ENCODE peak calls at places on chromosomes 11 and 22, in ten cellular contexts. One of them, this sample, is unnamed.
A peak's percentile ranks its signal among the peaks of the same experiment; 100 is the strongest.

GRCh38 chr11:47378836-47379170 is 456 bp upstream of the SPI1 start:
- DNase-seq in H1: no peak
- DNase-seq in naive thymus-derived CD4-positive, alpha-beta T cell: no peak
- DNase-seq in stimulated activated naive CD4-positive, alpha-beta T cell: no peak
- DNase-seq in RKO: no peak
- DNase-seq in activated CD4-positive, alpha-beta T cell treated with anti-CD3 and anti-CD28 coated beads, Interleukin-2, amount 50 U/mL, for 24 hours: no peak
- DNase-seq in pulmonary artery endothelial cell: no peak
- DNase-seq in dermis blood vessel endothelial cell: no peak
- DNase-seq in anterior cingulate cortex: no peak
- DNase-seq in NCI-H1417: no peak
- DNase-seq in this sample: no peak

GRCh38 chr11:15707971-15708370 is 593.2 kb downstream of the INSC start:
- DNase-seq in H1: no peak
- DNase-seq in naive thymus-derived CD4-positive, alpha-beta T cell: no peak
- DNase-seq in stimulated activated naive CD4-positive, alpha-beta T cell: no peak
- DNase-seq in RKO: no peak
- DNase-seq in activated CD4-positive, alpha-beta T cell treated with anti-CD3 and anti-CD28 coated beads, Interleukin-2, amount 50 U/mL, for 24 hours: no peak
- DNase-seq in pulmonary artery endothelial cell: no peak
- DNase-seq in dermis blood vessel endothelial cell: no peak
- DNase-seq in anterior cingulate cortex: peak; percentile 8
- DNase-seq in NCI-H1417: peak; percentile 61
- DNase-seq in this sample: no peak

GRCh38 chr11:3046641-3047040 is 10.6 kb downstream of the CARS1 start:
- DNase-seq in H1: no peak
- DNase-seq in naive thymus-derived CD4-positive, alpha-beta T cell: no peak
- DNase-seq in stimulated activated naive CD4-positive, alpha-beta T cell: no peak
- DNase-seq in RKO: no peak
- DNase-seq in activated CD4-positive, alpha-beta T cell treated with anti-CD3 and anti-CD28 coated beads, Interleukin-2, amount 50 U/mL, for 24 hours: no peak
- DNase-seq in pulmonary artery endothelial cell: no peak
- DNase-seq in dermis blood vessel endothelial cell: no peak
- DNase-seq in anterior cingulate cortex: no peak
- DNase-seq in NCI-H1417: no peak
- DNase-seq in this sample: no peak

GRCh38 chr22:20972014-20972797 is 5.2 kb downstream of the AIFM3 start:
- DNase-seq in H1: no peak
- DNase-seq in naive thymus-derived CD4-positive, alpha-beta T cell: no peak
- DNase-seq in stimulated activated naive CD4-positive, alpha-beta T cell: no peak
- DNase-seq in RKO: no peak
- DNase-seq in activated CD4-positive, alpha-beta T cell treated with anti-CD3 and anti-CD28 coated beads, Interleukin-2, amount 50 U/mL, for 24 hours: no peak
- DNase-seq in pulmonary artery endothelial cell: no peak
- DNase-seq in dermis blood vessel endothelial cell: peak; percentile 48
- DNase-seq in anterior cingulate cortex: no peak
- DNase-seq in NCI-H1417: no peak
- DNase-seq in this sample: peak; percentile 41

GRCh38 chr22:30121988-30122387 is 41.7 kb downstream of the HORMAD2 start:
- DNase-seq in H1: no peak
- DNase-seq in naive thymus-derived CD4-positive, alpha-beta T cell: no peak
- DNase-seq in stimulated activated naive CD4-positive, alpha-beta T cell: no peak
- DNase-seq in RKO: no peak
- DNase-seq in activated CD4-positive, alpha-beta T cell treated with anti-CD3 and anti-CD28 coated beads, Interleukin-2, amount 50 U/mL, for 24 hours: no peak
- DNase-seq in pulmonary artery endothelial cell: no peak
- DNase-seq in dermis blood vessel endothelial cell: no peak
- DNase-seq in anterior cingulate cortex: no peak
- DNase-seq in NCI-H1417: no peak
- DNase-seq in this sample: no peak

GRCh38 chr11:44774131-44774530 is 47.4 kb downstream of the TSPAN18 start:
- DNase-seq in H1: peak; percentile 51
- DNase-seq in naive thymus-derived CD4-positive, alpha-beta T cell: no peak
- DNase-seq in stimulated activated naive CD4-positive, alpha-beta T cell: no peak
- DNase-seq in RKO: no peak
- DNase-seq in activated CD4-positive, alpha-beta T cell treated with anti-CD3 and anti-CD28 coated beads, Interleukin-2, amount 50 U/mL, for 24 hours: no peak
- DNase-seq in pulmonary artery endothelial cell: no peak
- DNase-seq in dermis blood vessel endothelial cell: peak; percentile 45
- DNase-seq in anterior cingulate cortex: no peak
- DNase-seq in NCI-H1417: no peak
- DNase-seq in this sample: no peak

GRCh38 chr11:69122642-69123431 is 32.9 kb upstream of the SMIM38 start:
- DNase-seq in H1: peak; percentile 83
- DNase-seq in naive thymus-derived CD4-positive, alpha-beta T cell: peak; percentile 61
- DNase-seq in stimulated activated naive CD4-positive, alpha-beta T cell: peak; percentile 49
- DNase-seq in RKO: peak; percentile 43
- DNase-seq in activated CD4-positive, alpha-beta T cell treated with anti-CD3 and anti-CD28 coated beads, Interleukin-2, amount 50 U/mL, for 24 hours: peak; percentile 75
- DNase-seq in pulmonary artery endothelial cell: peak; percentile 49
- DNase-seq in dermis blood vessel endothelial cell: peak; percentile 83
- DNase-seq in anterior cingulate cortex: no peak
- DNase-seq in NCI-H1417: peak; percentile 12
- DNase-seq in this sample: no peak

GRCh38 chr11:119093951-119094815 is 7.5 kb downstream of the DPAGT1 start:
- DNase-seq in H1: peak; percentile 60
- DNase-seq in naive thymus-derived CD4-positive, alpha-beta T cell: no peak
- DNase-seq in stimulated activated naive CD4-positive, alpha-beta T cell: no peak
- DNase-seq in RKO: peak; percentile 52
- DNase-seq in activated CD4-positive, alpha-beta T cell treated with anti-CD3 and anti-CD28 coated beads, Interleukin-2, amount 50 U/mL, for 24 hours: peak; percentile 18
- DNase-seq in pulmonary artery endothelial cell: no peak
- DNase-seq in dermis blood vessel endothelial cell: peak; percentile 64
- DNase-seq in anterior cingulate cortex: no peak
- DNase-seq in NCI-H1417: peak; percentile 64
- DNase-seq in this sample: peak; percentile 36

GRCh38 chr11:11246166-11246565 is 106.9 kb downstream of the CSNK2A3 start:
- DNase-seq in H1: no peak
- DNase-seq in naive thymus-derived CD4-positive, alpha-beta T cell: no peak
- DNase-seq in stimulated activated naive CD4-positive, alpha-beta T cell: no peak
- DNase-seq in RKO: no peak
- DNase-seq in activated CD4-positive, alpha-beta T cell treated with anti-CD3 and anti-CD28 coated beads, Interleukin-2, amount 50 U/mL, for 24 hours: no peak
- DNase-seq in pulmonary artery endothelial cell: no peak
- DNase-seq in dermis blood vessel endothelial cell: no peak
- DNase-seq in anterior cingulate cortex: no peak
- DNase-seq in NCI-H1417: no peak
- DNase-seq in this sample: no peak

GRCh38 chr22:20080776-20081654 is 974 bp downstream of the DGCR8 start:
- DNase-seq in H1: no peak
- DNase-seq in naive thymus-derived CD4-positive, alpha-beta T cell: no peak
- DNase-seq in stimulated activated naive CD4-positive, alpha-beta T cell: no peak
- DNase-seq in RKO: peak; percentile 83
- DNase-seq in activated CD4-positive, alpha-beta T cell treated with anti-CD3 and anti-CD28 coated beads, Interleukin-2, amount 50 U/mL, for 24 hours: no peak
- DNase-seq in pulmonary artery endothelial cell: peak; percentile 19
- DNase-seq in dermis blood vessel endothelial cell: peak; percentile 75
- DNase-seq in anterior cingulate cortex: no peak
- DNase-seq in NCI-H1417: peak; percentile 35
- DNase-seq in this sample: no peak

GRCh38 chr11:15195454-15196200 is 80.9 kb downstream of the INSC start:
- DNase-seq in H1: peak; percentile 22
- DNase-seq in naive thymus-derived CD4-positive, alpha-beta T cell: no peak
- DNase-seq in stimulated activated naive CD4-positive, alpha-beta T cell: no peak
- DNase-seq in RKO: no peak
- DNase-seq in activated CD4-positive, alpha-beta T cell treated with anti-CD3 and anti-CD28 coated beads, Interleukin-2, amount 50 U/mL, for 24 hours: no peak
- DNase-seq in pulmonary artery endothelial cell: no peak
- DNase-seq in dermis blood vessel endothelial cell: no peak
- DNase-seq in anterior cingulate cortex: no peak
- DNase-seq in NCI-H1417: no peak
- DNase-seq in this sample: no peak

GRCh38 chr11:123100378-123101085 is 38.6 kb upstream of the HSPA8 start:
- DNase-seq in H1: no peak
- DNase-seq in naive thymus-derived CD4-positive, alpha-beta T cell: no peak
- DNase-seq in stimulated activated naive CD4-positive, alpha-beta T cell: no peak
- DNase-seq in RKO: no peak
- DNase-seq in activated CD4-positive, alpha-beta T cell treated with anti-CD3 and anti-CD28 coated beads, Interleukin-2, amount 50 U/mL, for 24 hours: no peak
- DNase-seq in pulmonary artery endothelial cell: no peak
- DNase-seq in dermis blood vessel endothelial cell: no peak
- DNase-seq in anterior cingulate cortex: peak; percentile 27
- DNase-seq in NCI-H1417: no peak
- DNase-seq in this sample: no peak

GRCh38 chr11:17652556-17652955 is 66.8 kb upstream of the MYOD1 start:
- DNase-seq in H1: no peak
- DNase-seq in naive thymus-derived CD4-positive, alpha-beta T cell: no peak
- DNase-seq in stimulated activated naive CD4-positive, alpha-beta T cell: no peak
- DNase-seq in RKO: no peak
- DNase-seq in activated CD4-positive, alpha-beta T cell treated with anti-CD3 and anti-CD28 coated beads, Interleukin-2, amount 50 U/mL, for 24 hours: no peak
- DNase-seq in pulmonary artery endothelial cell: no peak
- DNase-seq in dermis blood vessel endothelial cell: no peak
- DNase-seq in anterior cingulate cortex: no peak
- DNase-seq in NCI-H1417: no peak
- DNase-seq in this sample: no peak

GRCh38 chr11:117931971-117932370 is 2.8 kb upstream of the TMPRSS13 start:
- DNase-seq in H1: no peak
- DNase-seq in naive thymus-derived CD4-positive, alpha-beta T cell: no peak
- DNase-seq in stimulated activated naive CD4-positive, alpha-beta T cell: no peak
- DNase-seq in RKO: no peak
- DNase-seq in activated CD4-positive, alpha-beta T cell treated with anti-CD3 and anti-CD28 coated beads, Interleukin-2, amount 50 U/mL, for 24 hours: peak; percentile 37
- DNase-seq in pulmonary artery endothelial cell: no peak
- DNase-seq in dermis blood vessel endothelial cell: no peak
- DNase-seq in anterior cingulate cortex: no peak
- DNase-seq in NCI-H1417: peak; percentile 38
- DNase-seq in this sample: no peak

GRCh38 chr11:18768472-18768901 is 23.1 kb downstream of the PTPN5 start:
- DNase-seq in H1: no peak
- DNase-seq in naive thymus-derived CD4-positive, alpha-beta T cell: no peak
- DNase-seq in stimulated activated naive CD4-positive, alpha-beta T cell: no peak
- DNase-seq in RKO: no peak
- DNase-seq in activated CD4-positive, alpha-beta T cell treated with anti-CD3 and anti-CD28 coated beads, Interleukin-2, amount 50 U/mL, for 24 hours: no peak
- DNase-seq in pulmonary artery endothelial cell: no peak
- DNase-seq in dermis blood vessel endothelial cell: no peak
- DNase-seq in anterior cingulate cortex: peak; percentile 37
- DNase-seq in NCI-H1417: peak; percentile 2
- DNase-seq in this sample: no peak

This sample was measured in naive B cell.